ENCODE peak calls at places on chromosome 3, in five cellular contexts. K is cardiac muscle cell, S is heart right ventricle, F is RWPE1, D is pancreas. R is an unnamed sample.
A peak's percentile ranks its signal among the peaks of the same experiment; 100 is the strongest.

GRCh38 chr3:195908439-195909293 is at the start of gene TNK2:
- DNase-seq in S (peak; percentile 46), F (no peak), K (no peak), D (no peak), R (no peak)

GRCh38 chr3:106120334-106120733 is 251.5 kb upstream of the CBLB start:
- DNase-seq in K (peak; percentile 46), F (no peak), S (no peak), D (no peak), R (no peak)

GRCh38 chr3:196166741-196167140 is 44.5 kb downstream of the ZDHHC19 start:
- DNase-seq in D (no peak), F (no peak), S (no peak), K (no peak), R (no peak)

GRCh38 chr3:9951126-9951525 is 1.1 kb downstream of the PRRT3 start:
- DNase-seq in K (no peak), D (no peak), S (no peak), F (no peak), R (no peak)

GRCh38 chr3:104941785-104942184 is 424.9 kb upstream of the ALCAM start:
- DNase-seq in D (no peak), F (no peak), K (no peak), S (no peak), R (no peak)

GRCh38 chr3:145219355-145220196 is 941.4 kb downstream of the PLOD2 start:
- DNase-seq in F (no peak), D (no peak), K (no peak), S (no peak), R (no peak)

GRCh38 chr3:65524544-65525070 is 514.1 kb downstream of the MAGI1 start:
- DNase-seq in K (no peak), F (no peak), D (no peak), S (no peak), R (no peak)

GRCh38 chr3:173887888-173888287 is 490.3 kb downstream of the NLGN1 start:
- DNase-seq in F (no peak), S (no peak), K (no peak), D (no peak), R (no peak)

GRCh38 chr3:14524311-14524711 is 15.8 kb downstream of the GRIP2 start:
- DNase-seq in K (no peak), S (no peak), F (no peak), D (no peak), R (no peak)

GRCh38 chr3:121152573-121152972 is 244.6 kb downstream of the STXBP5L start:
- DNase-seq in S (no peak), D (no peak), F (peak; percentile 1), K (peak; percentile 23), R (no peak)

GRCh38 chr3:171187706-171188290 is 161.3 kb upstream of the SLC2A2 start:
- DNase-seq in F (peak; percentile 28), K (peak; percentile 63), D (peak; percentile 11), S (no peak), R (no peak)

GRCh38 chr3:88671594-88671993 is 435.8 kb upstream of the EPHA3 start:
- DNase-seq in D (no peak), F (no peak), K (no peak), S (no peak), R (no peak)

GRCh38 chr3:14146381-14147062 is 21.7 kb downstream of the TMEM43 start:
- DNase-seq in D (no peak), S (no peak), F (no peak), K (no peak), R (no peak)

GRCh38 chr3:64223809-64224570 is 1.3 kb downstream of the PRICKLE2 start:
- DNase-seq in D (no peak), S (no peak), K (peak; percentile 66), F (no peak), R (peak; percentile 42)

GRCh38 chr3:114338651-114339357 is 45.0 kb downstream of the TIGIT start:
- DNase-seq in S (no peak), D (no peak), F (no peak), K (no peak), R (no peak)

GRCh38 chr3:62332771-62333381 is 40.5 kb downstream of the FEZF2 start:
- DNase-seq in S (no peak), F (no peak), K (peak; percentile 43), D (no peak), R (no peak)

GRCh38 chr3:129123314-129124060 is 1.9 kb upstream of the RAB43 start:
- DNase-seq in S (no peak), F (no peak), D (no peak), K (no peak), R (no peak)

GRCh38 chr3:45991341-45991740 is 4.3 kb downstream of the FYCO1 start:
- DNase-seq in K (no peak), D (no peak), S (peak; percentile 30), F (no peak), R (no peak)

GRCh38 chr3:169497567-169498257 is 165.8 kb downstream of the MECOM start:
- DNase-seq in D (no peak), K (peak; percentile 65), S (no peak), F (peak; percentile 25), R (no peak)

GRCh38 chr3:112628038-112628437 is 12.9 kb downstream of the CCDC80 start:
- DNase-seq in F (no peak), K (peak; percentile 1), D (no peak), S (no peak), R (no peak)

GRCh38 chr3:156290917-156291268 is 170.5 kb downstream of the KCNAB1 start:
- DNase-seq in K (no peak), F (no peak), S (no peak), D (no peak), R (peak; percentile 78)

GRCh38 chr3:161800985-161801559 is 304.5 kb downstream of the OTOL1 start:
- DNase-seq in D (no peak), F (no peak), S (no peak), K (no peak), R (no peak)

GRCh38 chr3:188385295-188385694 is 231.3 kb downstream of the LPP start:
- DNase-seq in K (no peak), S (no peak), F (no peak), D (no peak), R (no peak)

GRCh38 chr3:153443961-153444360 is 281.9 kb downstream of the RAP2B start:
- DNase-seq in S (no peak), K (peak; percentile 32), F (no peak), D (no peak), R (no peak)

GRCh38 chr3:112623717-112624116 is 17.2 kb downstream of the CCDC80 start:
- DNase-seq in D (no peak), F (no peak), K (no peak), S (no peak), R (no peak)

GRCh38 chr3:184158394-184158793 is 3.2 kb downstream of the DVL3 start:
- DNase-seq in D (no peak), S (no peak), F (no peak), K (no peak), R (no peak)

GRCh38 chr3:41362638-41363559 is 163.6 kb downstream of the CTNNB1 start:
- DNase-seq in K (peak; percentile 21), D (no peak), F (no peak), S (no peak), R (no peak)

GRCh38 chr3:188294823-188295487 is 141.0 kb downstream of the LPP start:
- DNase-seq in F (peak; percentile 81), K (peak; percentile 90), S (no peak), D (peak; percentile 59), R (no peak)

GRCh38 chr3:38829404-38829803 is 13.4 kb upstream of the SCN10A start:
- DNase-seq in S (peak; percentile 15), K (peak; percentile 93), F (peak; percentile 11), D (no peak), R (no peak)

GRCh38 chr3:121529308-121529707 is 16.5 kb downstream of the POLQ start:
- DNase-seq in D (no peak), K (peak; percentile 40), F (peak; percentile 7), S (no peak), R (no peak)

GRCh38 chr3:69080233-69080644 is at the start of gene UBA3:
- DNase-seq in D (peak; percentile 89), F (peak; percentile 75), K (peak; percentile 90), S (peak; percentile 93), R (peak; percentile 51)

GRCh38 chr3:95389725-95390313 is 1327.0 kb downstream of the NSUN3 start:
- DNase-seq in S (no peak), K (no peak), D (no peak), F (no peak), R (no peak)
- H3K27ac ChIP-seq in S (no peak overlapping the region), K (no peak overlapping the region), D (no peak overlapping the region), F (no peak overlapping the region), R (no peak overlapping the region)

DNA sequence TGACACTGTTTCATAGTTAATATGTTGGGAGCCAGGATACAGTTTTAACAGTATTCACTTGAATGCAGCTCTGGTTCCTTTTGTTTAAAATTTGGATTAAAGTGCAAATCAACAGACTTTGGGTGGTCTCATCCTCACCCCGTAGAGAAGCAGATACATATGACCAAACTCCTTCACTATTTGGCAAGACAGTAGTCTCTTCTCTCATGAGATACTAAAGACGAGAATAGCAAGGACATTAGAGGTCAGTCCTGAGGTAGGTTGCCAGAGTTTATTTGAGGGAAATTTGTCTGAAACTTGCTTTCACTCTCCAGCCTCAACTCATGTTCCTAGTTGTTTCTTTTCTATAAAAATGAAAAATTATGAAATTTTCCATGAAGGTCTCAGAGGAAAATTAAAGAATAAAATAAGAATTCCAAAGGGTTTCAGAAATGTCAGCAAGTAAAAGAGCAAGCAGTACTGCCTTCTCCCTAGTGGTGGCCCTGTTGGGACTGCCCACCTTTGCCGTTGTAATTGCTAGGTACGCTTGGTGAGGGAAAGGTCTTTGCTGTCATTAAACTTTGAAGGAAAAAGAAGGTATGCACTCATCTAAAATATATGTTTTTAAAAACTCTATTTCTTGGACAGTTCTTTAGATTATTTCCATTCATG is 111.2 kb downstream of the CMSS1 start:
- DNase-seq in K (no peak), D (no peak), F (no peak), S (no peak), R (no peak)
- H3K27ac ChIP-seq in K (no peak overlapping the region), D (no peak overlapping the region), F (no peak overlapping the region), S (peak overlapping the region; percentile 2), R (peak overlapping the region; percentile 14)

GRCh38 chr3:126528419-126528799 is 4.5 kb downstream of the CHST13 start:
- DNase-seq in D (no peak), K (no peak), S (no peak), F (no peak), R (no peak)
- H3K27ac ChIP-seq in D (peak overlapping the region; percentile 46), K (no peak overlapping the region), S (peak overlapping the region; percentile 27), F (no peak overlapping the region), R (no peak overlapping the region)

GRCh38 chr3:124927454-124928079 is 7.0 kb downstream of the MUC13 start:
- DNase-seq in S (no peak), D (no peak), F (no peak), K (no peak), R (no peak)

GRCh38 chr3:124928333-124929202 is 6.0 kb downstream of the MUC13 start:
- DNase-seq in K (peak; percentile 80), S (peak; percentile 31), F (peak; percentile 44), D (peak; percentile 39), R (no peak)

GRCh38 chr3:124923833-124924232 is 10.7 kb downstream of the MUC13 start:
- DNase-seq in D (no peak), S (no peak), F (no peak), K (no peak), R (no peak)

GRCh38 chr3:124924741-124925140 is 9.8 kb downstream of the MUC13 start:
- DNase-seq in K (no peak), D (no peak), F (no peak), S (no peak), R (no peak)

GRCh38 chr3:124926426-124927116 is 8.0 kb downstream of the MUC13 start:
- DNase-seq in F (no peak), D (no peak), S (no peak), K (no peak), R (no peak)
- H3K27ac ChIP-seq in F (no peak overlapping the region), D (no peak overlapping the region), S (no peak overlapping the region), K (no peak overlapping the region), R (no peak overlapping the region)

GRCh38 chr3:53519047-53519717 is 24.8 kb downstream of the CACNA1D start:
- DNase-seq in F (no peak), S (no peak), D (no peak), K (no peak), R (no peak)
- H3K27ac ChIP-seq in F (no peak overlapping the region), S (no peak overlapping the region), D (no peak overlapping the region), K (no peak overlapping the region), R (no peak overlapping the region)

R was measured in caudate nucleus.